ENCODE peak calls at places on chromosome 19, in six cellular contexts. One of them, this sample, is unnamed.

GRCh38 chr19:50518091-50519005 is 4.6 kb upstream of the ASPDH start:
- DNase-seq in heart right ventricle: no peak
- DNase-seq in colonic mucosa: no peak
- DNase-seq in psoas muscle: no peak
- DNase-seq in aorta: no peak
- DNase-seq in upper lobe of left lung: peak; percentile 82
- DNase-seq in this sample: no peak

GRCh38 chr19:5048727-5049553 is 80.0 kb downstream of the KDM4B start:
- DNase-seq in colonic mucosa: peak; percentile 77
- DNase-seq in heart right ventricle: no peak
- DNase-seq in aorta: peak; percentile 87
- DNase-seq in psoas muscle: no peak
- DNase-seq in upper lobe of left lung: peak; percentile 82
- DNase-seq in this sample: no peak

GRCh38 chr19:28569132-28570114 is 643.5 kb downstream of the UQCRFS1 start:
- DNase-seq in aorta: no peak
- DNase-seq in upper lobe of left lung: no peak
- DNase-seq in heart right ventricle: no peak
- DNase-seq in colonic mucosa: no peak
- DNase-seq in psoas muscle: no peak
- DNase-seq in this sample: no peak

GRCh38 chr19:39223703-39224279 is 19.7 kb upstream of the SYCN start:
- DNase-seq in heart right ventricle: no peak
- DNase-seq in colonic mucosa: no peak
- DNase-seq in upper lobe of left lung: no peak
- DNase-seq in psoas muscle: no peak
- DNase-seq in aorta: no peak
- DNase-seq in this sample: no peak

GRCh38 chr19:51327066-51327985 is 14.6 kb downstream of the VSIG10L start:
- DNase-seq in upper lobe of left lung: peak; percentile 89
- DNase-seq in aorta: peak; percentile 74
- DNase-seq in heart right ventricle: peak; percentile 40
- DNase-seq in colonic mucosa: peak; percentile 61
- DNase-seq in psoas muscle: no peak
- DNase-seq in this sample: peak; percentile 40

GRCh38 chr19:29370276-29370675 is 155.5 kb upstream of the VSTM2B start:
- DNase-seq in heart right ventricle: no peak
- DNase-seq in psoas muscle: no peak
- DNase-seq in upper lobe of left lung: no peak
- DNase-seq in colonic mucosa: no peak
- DNase-seq in aorta: no peak
- DNase-seq in this sample: no peak

GRCh38 chr19:52170863-52171320 is 529 bp downstream of the ZNF836 start:
- DNase-seq in psoas muscle: peak; percentile 64
- DNase-seq in aorta: no peak
- DNase-seq in upper lobe of left lung: peak; percentile 74
- DNase-seq in heart right ventricle: peak; percentile 22
- DNase-seq in colonic mucosa: peak; percentile 32
- DNase-seq in this sample: peak; percentile 33

GRCh38 chr19:48390188-48391099 is 907 bp downstream of the KDELR1 start:
- DNase-seq in colonic mucosa: peak; percentile 67
- DNase-seq in heart right ventricle: peak; percentile 74
- DNase-seq in upper lobe of left lung: peak; percentile 91
- DNase-seq in psoas muscle: peak; percentile 81
- DNase-seq in aorta: peak; percentile 78
- DNase-seq in this sample: peak; percentile 70

GRCh38 chr19:52398091-52398461 is 427 bp downstream of the ZNF528 start:
- DNase-seq in psoas muscle: peak; percentile 50
- DNase-seq in upper lobe of left lung: no peak
- DNase-seq in colonic mucosa: peak; percentile 21
- DNase-seq in aorta: peak; percentile 44
- DNase-seq in heart right ventricle: peak; percentile 11
- DNase-seq in this sample: peak; percentile 2

GRCh38 chr19:51158474-51159129 is 16.5 kb downstream of the SIGLEC7 start:
- DNase-seq in psoas muscle: peak; percentile 66
- DNase-seq in aorta: peak; percentile 75
- DNase-seq in heart right ventricle: peak; percentile 55
- DNase-seq in colonic mucosa: peak; percentile 64
- DNase-seq in upper lobe of left lung: no peak
- DNase-seq in this sample: peak; percentile 56

GRCh38 chr19:48466571-48467325 is 2.4 kb upstream of the CYTH2 start:
- DNase-seq in psoas muscle: no peak
- DNase-seq in upper lobe of left lung: no peak
- DNase-seq in colonic mucosa: no peak
- DNase-seq in heart right ventricle: no peak
- DNase-seq in aorta: no peak
- DNase-seq in this sample: no peak

GRCh38 chr19:27676877-27677276 is 1536.1 kb downstream of the UQCRFS1 start:
- DNase-seq in heart right ventricle: no peak
- DNase-seq in psoas muscle: no peak
- DNase-seq in aorta: no peak
- DNase-seq in upper lobe of left lung: no peak
- DNase-seq in colonic mucosa: no peak
- DNase-seq in this sample: no peak

GRCh38 chr19:28264556-28264955 is 948.4 kb downstream of the UQCRFS1 start:
- DNase-seq in aorta: no peak
- DNase-seq in heart right ventricle: no peak
- DNase-seq in psoas muscle: no peak
- DNase-seq in upper lobe of left lung: no peak
- DNase-seq in colonic mucosa: no peak
- DNase-seq in this sample: no peak

GRCh38 chr19:49677901-49678674 is 1.0 kb downstream of the PRMT1 start:
- DNase-seq in upper lobe of left lung: no peak
- DNase-seq in heart right ventricle: peak; percentile 72
- DNase-seq in aorta: peak; percentile 80
- DNase-seq in colonic mucosa: peak; percentile 86
- DNase-seq in psoas muscle: peak; percentile 85
- DNase-seq in this sample: peak; percentile 76

GRCh38 chr19:5038631-5039271 is 69.8 kb downstream of the KDM4B start:
- DNase-seq in upper lobe of left lung: peak; percentile 45
- DNase-seq in heart right ventricle: no peak
- DNase-seq in aorta: no peak
- DNase-seq in colonic mucosa: no peak
- DNase-seq in psoas muscle: no peak
- DNase-seq in this sample: no peak

GRCh38 chr19:47186337-47187022 is 44.5 kb downstream of the BBC3 start:
- DNase-seq in psoas muscle: no peak
- DNase-seq in upper lobe of left lung: no peak
- DNase-seq in aorta: no peak
- DNase-seq in heart right ventricle: no peak
- DNase-seq in colonic mucosa: no peak
- DNase-seq in this sample: no peak

GRCh38 chr19:28864024-28864503 is 348.9 kb downstream of the UQCRFS1 start:
- DNase-seq in aorta: no peak
- DNase-seq in upper lobe of left lung: no peak
- DNase-seq in heart right ventricle: peak; percentile 17
- DNase-seq in psoas muscle: no peak
- DNase-seq in colonic mucosa: no peak
- DNase-seq in this sample: no peak

GRCh38 chr19:48633148-48634035 is 3.8 kb downstream of the DBP start:
- DNase-seq in colonic mucosa: peak; percentile 86
- DNase-seq in upper lobe of left lung: no peak
- DNase-seq in aorta: no peak
- DNase-seq in psoas muscle: no peak
- DNase-seq in heart right ventricle: no peak
- DNase-seq in this sample: no peak

GRCh38 chr19:54806516-54806838 is 3.1 kb downstream of the KIR2DL4 start:
- DNase-seq in upper lobe of left lung: no peak
- DNase-seq in heart right ventricle: no peak
- DNase-seq in colonic mucosa: no peak
- DNase-seq in aorta: no peak
- DNase-seq in psoas muscle: no peak
- DNase-seq in this sample: no peak
- H3K4me1 ChIP-seq in upper lobe of left lung: no peaks in the 10 kb centered on the region
- H3K4me1 ChIP-seq in heart right ventricle: no peaks in the 10 kb centered on the region
- H3K4me1 ChIP-seq in colonic mucosa: no peaks in the 10 kb centered on the region
- H3K4me1 ChIP-seq in aorta: no peaks in the 10 kb centered on the region
- H3K4me1 ChIP-seq in psoas muscle: no peaks in the 10 kb centered on the region
- H3K4me1 ChIP-seq in this sample: no peaks in the 10 kb centered on the region

GRCh38 chr19:3825286-3825956 is 39.2 kb upstream of the MATK start:
- DNase-seq in aorta: no peak
- DNase-seq in psoas muscle: no peak
- DNase-seq in colonic mucosa: no peak
- DNase-seq in upper lobe of left lung: peak; percentile 83
- DNase-seq in heart right ventricle: no peak
- DNase-seq in this sample: no peak

GRCh38 chr19:3822683-3823344 is 36.6 kb upstream of the MATK start:
- DNase-seq in aorta: no peak
- DNase-seq in upper lobe of left lung: no peak
- DNase-seq in heart right ventricle: no peak
- DNase-seq in colonic mucosa: no peak
- DNase-seq in psoas muscle: no peak
- DNase-seq in this sample: no peak

GRCh38 chr19:3823345-3823704 is 37.1 kb upstream of the MATK start:
- DNase-seq in upper lobe of left lung: no peak
- DNase-seq in heart right ventricle: no peak
- DNase-seq in colonic mucosa: no peak
- DNase-seq in psoas muscle: no peak
- DNase-seq in aorta: no peak
- DNase-seq in this sample: no peak

GRCh38 chr19:3827306-3827705 is 41.1 kb upstream of the MATK start:
- DNase-seq in colonic mucosa: no peak
- DNase-seq in psoas muscle: no peak
- DNase-seq in heart right ventricle: no peak
- DNase-seq in upper lobe of left lung: peak; percentile 85
- DNase-seq in aorta: no peak
- DNase-seq in this sample: no peak

GRCh38 chr19:3826163-3826562 is 40.0 kb upstream of the MATK start:
- DNase-seq in heart right ventricle: no peak
- DNase-seq in colonic mucosa: no peak
- DNase-seq in psoas muscle: no peak
- DNase-seq in aorta: no peak
- DNase-seq in upper lobe of left lung: no peak
- DNase-seq in this sample: no peak
- H3K27ac ChIP-seq in heart right ventricle: no peak overlapping the region
- H3K27ac ChIP-seq in colonic mucosa: no peak overlapping the region
- H3K27ac ChIP-seq in psoas muscle: no peak overlapping the region
- H3K27ac ChIP-seq in aorta: no peak overlapping the region
- H3K27ac ChIP-seq in upper lobe of left lung: no peak overlapping the region
- H3K27ac ChIP-seq in this sample: no peak overlapping the region

DNA sequence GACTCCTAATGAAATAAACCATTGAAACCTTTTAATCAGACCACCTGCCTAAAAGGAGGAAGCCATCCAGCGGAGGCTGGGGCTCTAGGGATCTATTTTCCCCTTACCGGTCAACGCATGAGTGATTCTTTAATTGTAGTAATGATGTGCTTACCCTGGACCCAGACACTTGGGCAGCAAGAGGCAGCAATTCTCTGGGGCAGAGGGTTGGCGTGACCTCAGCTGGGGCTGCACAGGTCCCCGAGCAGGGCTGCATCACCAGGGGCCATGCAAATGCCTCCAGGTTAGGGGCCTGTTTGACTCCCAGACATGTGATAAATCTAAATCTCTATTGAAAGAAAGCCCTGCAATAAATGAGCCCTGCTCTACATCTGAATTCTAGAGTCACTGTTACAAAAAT is 194.2 kb upstream of the TSHZ3 start:
- DNase-seq in colonic mucosa: no peak
- DNase-seq in aorta: no peak
- DNase-seq in upper lobe of left lung: peak; percentile 21
- DNase-seq in psoas muscle: no peak
- DNase-seq in heart right ventricle: no peak
- DNase-seq in this sample: no peak
- H3K4me1 ChIP-seq in colonic mucosa: no peaks in the 10 kb centered on the region
- H3K4me1 ChIP-seq in aorta: no peaks in the 10 kb centered on the region
- H3K4me1 ChIP-seq in upper lobe of left lung: no peaks in the 10 kb centered on the region
- H3K4me1 ChIP-seq in psoas muscle: no peaks in the 10 kb centered on the region
- H3K4me1 ChIP-seq in heart right ventricle: no peaks in the 10 kb centered on the region
- H3K4me1 ChIP-seq in this sample: peaks cover 5% of the 10 kb centered on the region

GRCh38 chr19:40759352-40759751 is 8.3 kb downstream of the SNRPA start:
- DNase-seq in upper lobe of left lung: no peak
- DNase-seq in colonic mucosa: no peak
- DNase-seq in psoas muscle: no peak
- DNase-seq in aorta: no peak
- DNase-seq in heart right ventricle: no peak
- DNase-seq in this sample: no peak

GRCh38 chr19:40762754-40763153 is 11.8 kb downstream of the SNRPA start:
- DNase-seq in psoas muscle: no peak
- DNase-seq in heart right ventricle: no peak
- DNase-seq in colonic mucosa: no peak
- DNase-seq in aorta: no peak
- DNase-seq in upper lobe of left lung: no peak
- DNase-seq in this sample: no peak

GRCh38 chr19:40758491-40758890 is 7.5 kb downstream of the SNRPA start:
- DNase-seq in psoas muscle: no peak
- DNase-seq in colonic mucosa: no peak
- DNase-seq in heart right ventricle: no peak
- DNase-seq in upper lobe of left lung: no peak
- DNase-seq in aorta: no peak
- DNase-seq in this sample: no peak

GRCh38 chr19:40768936-40769335 is 6.4 kb upstream of the MIA start:
- DNase-seq in aorta: no peak
- DNase-seq in heart right ventricle: no peak
- DNase-seq in upper lobe of left lung: no peak
- DNase-seq in psoas muscle: no peak
- DNase-seq in colonic mucosa: no peak
- DNase-seq in this sample: no peak

GRCh38 chr19:40763963-40764362 is 11.4 kb upstream of the MIA start:
- DNase-seq in psoas muscle: no peak
- DNase-seq in upper lobe of left lung: no peak
- DNase-seq in colonic mucosa: no peak
- DNase-seq in heart right ventricle: no peak
- DNase-seq in aorta: no peak
- DNase-seq in this sample: no peak
- H3K27ac ChIP-seq in psoas muscle: no peak overlapping the region
- H3K27ac ChIP-seq in upper lobe of left lung: no peak overlapping the region
- H3K27ac ChIP-seq in colonic mucosa: no peak overlapping the region
- H3K27ac ChIP-seq in heart right ventricle: no peak overlapping the region
- H3K27ac ChIP-seq in aorta: no peak overlapping the region
- H3K27ac ChIP-seq in this sample: no peak overlapping the region

DNA sequence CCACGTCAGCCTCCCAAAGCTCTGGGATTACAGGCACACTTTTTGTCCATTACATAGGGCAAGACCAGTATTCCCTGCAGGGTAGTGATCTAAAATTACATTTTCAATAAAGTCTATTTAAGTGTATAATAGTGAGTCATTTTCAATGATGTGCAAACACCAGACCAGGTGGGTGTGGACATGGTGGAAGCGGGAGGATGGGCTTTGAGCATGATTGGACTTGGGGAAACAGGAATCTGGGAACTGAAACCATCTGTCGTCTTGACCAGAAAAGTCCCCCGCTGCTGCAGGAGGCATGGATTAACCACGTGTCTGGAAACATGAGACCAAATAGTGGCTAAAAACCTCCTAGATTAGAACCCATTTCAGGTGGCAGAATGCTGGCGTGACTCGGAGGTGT is 4.9 kb downstream of the FXYD3 start:
- DNase-seq in aorta: no peak
- DNase-seq in psoas muscle: no peak
- DNase-seq in upper lobe of left lung: no peak
- DNase-seq in heart right ventricle: no peak
- DNase-seq in colonic mucosa: peak; percentile 70
- DNase-seq in this sample: no peak
- H3K4me1 ChIP-seq in aorta: no peaks in the 10 kb centered on the region
- H3K4me1 ChIP-seq in psoas muscle: peaks cover 13% of the 10 kb centered on the region
- H3K4me1 ChIP-seq in upper lobe of left lung: peaks cover 58% of the 10 kb centered on the region
- H3K4me1 ChIP-seq in heart right ventricle: peaks cover 29% of the 10 kb centered on the region
- H3K4me1 ChIP-seq in colonic mucosa: peaks cover 13% of the 10 kb centered on the region
- H3K4me1 ChIP-seq in this sample: peaks cover 38% of the 10 kb centered on the region

This sample was measured in body of pancreas.